ENCODE peak calls at places on chromosomes 13 and 19, in six cellular contexts. A is stimulated activated CD8-positive, alpha-beta memory T cell treated with anti-CD3 and anti-CD28 coated beads, Interleukin-15, amount 100 ng/mL, for 24 hours; D is foreskin keratinocyte; Z is tibial artery; U is HCEC 1CT; K is stimulated activated naive B cell treated with anti-CD40 and anti-IgM and Interleukin-4, amounts not matched to agents 10 μg/mL and 1 μg/mL and 100 μg/mL, for 72 hours. T is an unnamed sample.

GRCh38 chr13:20460744-20461143 is 64.9 kb downstream of the CRYL1 start:
- DNase-seq in D (no peak), A (no peak), K (no peak), U (no peak), Z (no peak), T (no peak)

GRCh38 chr19:3986260-3987041 is 1.2 kb upstream of the EEF2 start:
- DNase-seq in D (no peak), A (no peak), Z (peak), U (peak), K (peak), T (peak)

GRCh38 chr19:20422616-20423205 is 142.9 kb downstream of the ZNF737 start:
- DNase-seq in A (no peak), Z (no peak), K (no peak), D (no peak), U (no peak), T (peak)

GRCh38 chr19:45250832-45251451 is at the start of gene MARK4:
- DNase-seq in K (peak), A (peak), U (peak), Z (no peak), D (peak), T (peak)

GRCh38 chr19:14686411-14686810 is 3.4 kb upstream of the ZNF333 start:
- DNase-seq in D (no peak), A (no peak), K (no peak), U (peak), Z (no peak), T (peak)

GRCh38 chr13:79860757-79861156 is 379.8 kb downstream of the NDFIP2 start:
- DNase-seq in A (no peak), D (no peak), U (no peak), K (no peak), Z (no peak), T (no peak)

GRCh38 chr19:18373892-18374629 is 11.9 kb upstream of the GDF15 start:
- DNase-seq in U (peak), Z (peak), D (peak), K (peak), A (peak), T (peak)

GRCh38 chr19:19039901-19040300 is 6.5 kb downstream of the ARMC6 start:
- DNase-seq in Z (no peak), A (no peak), K (no peak), U (no peak), D (no peak), T (no peak)

GRCh38 chr13:31862828-31863227 is 123.5 kb downstream of the RXFP2 start:
- DNase-seq in D (no peak), U (no peak), K (no peak), Z (no peak), A (no peak), T (no peak)

GRCh38 chr13:80312967-80313366 is 28.0 kb downstream of the SPRY2 start:
- DNase-seq in K (no peak), A (no peak), D (no peak), U (no peak), Z (no peak), T (no peak)

GRCh38 chr19:4414144-4414799 is 11.8 kb downstream of the CHAF1A start:
- DNase-seq in D (no peak), Z (no peak), U (peak), A (no peak), K (no peak), T (no peak)

GRCh38 chr19:34320277-34320676 is 44.7 kb upstream of the GPI start:
- DNase-seq in K (no peak), D (no peak), A (no peak), U (no peak), Z (peak), T (no peak)

GRCh38 chr13:101575591-101575990 is 123.1 kb downstream of the ITGBL1 start:
- DNase-seq in D (no peak), U (no peak), A (no peak), K (no peak), Z (no peak), T (peak)

GRCh38 chr19:29795882-29796523 is 15.8 kb upstream of the CCNE1 start:
- DNase-seq in K (no peak), Z (no peak), U (no peak), D (no peak), A (no peak), T (no peak)

GRCh38 chr13:66994097-66994496 is 236.0 kb downstream of the PCDH9 start:
- DNase-seq in A (no peak), U (peak), D (peak), K (peak), Z (peak), T (peak)

GRCh38 chr13:79987761-79988160 is 353.2 kb downstream of the SPRY2 start:
- DNase-seq in D (peak), A (no peak), Z (no peak), K (no peak), U (no peak), T (peak)

GRCh38 chr13:36998624-36999041 is 507 bp downstream of the ALG5 start:
- DNase-seq in Z (peak), D (no peak), K (no peak), U (no peak), A (peak), T (no peak)

GRCh38 chr19:9128171-9128570 is 1.4 kb upstream of the OR7G3 start:
- DNase-seq in U (peak), A (no peak), Z (no peak), K (no peak), D (peak), T (peak)

GRCh38 chr13:108855737-108856387 is 226.5 kb downstream of the MYO16 start:
- DNase-seq in K (no peak), Z (no peak), U (no peak), D (no peak), A (no peak), T (no peak)

GRCh38 chr13:110116072-110116487 is 190.9 kb downstream of the COL4A1 start:
- DNase-seq in Z (peak), K (no peak), A (peak), D (no peak), U (no peak), T (no peak)

GRCh38 chr19:57719901-57720519 is 7.4 kb downstream of the ZNF671 start:
- DNase-seq in D (no peak), K (no peak), Z (no peak), U (no peak), A (no peak), T (no peak)

GRCh38 chr19:30222428-30222873 is 149.7 kb upstream of the ZNF536 start:
- DNase-seq in A (no peak), U (no peak), Z (no peak), D (no peak), K (no peak), T (no peak)

GRCh38 chr19:30227071-30227621 is 145.0 kb upstream of the ZNF536 start:
- DNase-seq in D (no peak), A (no peak), Z (no peak), U (no peak), K (no peak), T (no peak)

GRCh38 chr13:71913717-71914116 is 46.7 kb upstream of the DACH1 start:
- DNase-seq in K (no peak), Z (no peak), D (no peak), U (no peak), A (no peak), T (no peak)

GRCh38 chr19:19432732-19433131 is 27.3 kb downstream of the GATAD2A start:
- DNase-seq in U (no peak), K (no peak), A (no peak), D (no peak), Z (no peak), T (no peak)

GRCh38 chr19:46515290-46515609 is 19.6 kb upstream of the PNMA8B start:
- DNase-seq in A (no peak), U (no peak), Z (no peak), K (no peak), D (no peak), T (no peak)

GRCh38 chr19:19345232-19345631 is 24.6 kb downstream of the MAU2 start:
- DNase-seq in A (no peak), U (no peak), Z (no peak), D (no peak), K (no peak), T (no peak)